ENCODE peak calls at places on chromosomes 2 and 18, in six cellular contexts. One of them, this sample, is unnamed. For H3K9me3, the result is how much of the 10 kb centered on the place peaks cover.

GRCh38 chr2:62501794-62502500 is 4.0 kb downstream of the TMEM17 start:
- DNase-seq in transverse colon: no peak
- DNase-seq in heart left ventricle: no peak
- DNase-seq in psoas muscle: no peak
- DNase-seq in body of pancreas: no peak
- DNase-seq in thoracic aorta: no peak
- DNase-seq in this sample: no peak

GRCh38 chr2:50763776-50764175 is 268.2 kb downstream of the NRXN1 start:
- DNase-seq in heart left ventricle: no peak
- DNase-seq in transverse colon: no peak
- DNase-seq in thoracic aorta: no peak
- DNase-seq in psoas muscle: no peak
- DNase-seq in body of pancreas: no peak
- DNase-seq in this sample: no peak

GRCh38 chr2:133270550-133270949 is 297.7 kb downstream of the NCKAP5 start:
- DNase-seq in transverse colon: no peak
- DNase-seq in psoas muscle: no peak
- DNase-seq in heart left ventricle: no peak
- DNase-seq in thoracic aorta: no peak
- DNase-seq in body of pancreas: no peak
- DNase-seq in this sample: no peak

GRCh38 chr2:195318440-195319111 is 338.4 kb upstream of the SLC39A10 start:
- DNase-seq in thoracic aorta: no peak
- DNase-seq in transverse colon: peak
- DNase-seq in psoas muscle: no peak
- DNase-seq in heart left ventricle: peak
- DNase-seq in body of pancreas: peak
- DNase-seq in this sample: no peak

GRCh38 chr2:232988444-232988843 is 24.6 kb downstream of the NGEF start:
- DNase-seq in body of pancreas: peak
- DNase-seq in thoracic aorta: peak
- DNase-seq in transverse colon: peak
- DNase-seq in heart left ventricle: no peak
- DNase-seq in psoas muscle: peak
- DNase-seq in this sample: no peak

GRCh38 chr2:85760872-85761271 is 7.1 kb downstream of the ATOH8 start:
- DNase-seq in thoracic aorta: no peak
- DNase-seq in body of pancreas: no peak
- DNase-seq in heart left ventricle: no peak
- DNase-seq in transverse colon: no peak
- DNase-seq in psoas muscle: no peak
- DNase-seq in this sample: no peak

GRCh38 chr2:53170463-53170862 is 597.1 kb upstream of the CHAC2 start:
- DNase-seq in transverse colon: no peak
- DNase-seq in thoracic aorta: no peak
- DNase-seq in heart left ventricle: no peak
- DNase-seq in body of pancreas: no peak
- DNase-seq in psoas muscle: no peak
- DNase-seq in this sample: no peak

GRCh38 chr2:238720232-238720672 is 127.6 kb upstream of the TWIST2 start:
- DNase-seq in transverse colon: peak
- DNase-seq in psoas muscle: no peak
- DNase-seq in thoracic aorta: no peak
- DNase-seq in heart left ventricle: no peak
- DNase-seq in body of pancreas: peak
- DNase-seq in this sample: peak

GRCh38 chr18:62596145-62597005 is 73.5 kb downstream of the ZCCHC2 start:
- DNase-seq in psoas muscle: peak
- DNase-seq in transverse colon: no peak
- DNase-seq in thoracic aorta: no peak
- DNase-seq in body of pancreas: no peak
- DNase-seq in heart left ventricle: peak
- DNase-seq in this sample: no peak

GRCh38 chr18:2303517-2304238 is 267.6 kb downstream of the METTL4 start:
- DNase-seq in body of pancreas: no peak
- DNase-seq in heart left ventricle: no peak
- DNase-seq in transverse colon: no peak
- DNase-seq in psoas muscle: no peak
- DNase-seq in thoracic aorta: no peak
- DNase-seq in this sample: no peak

GRCh38 chr2:26561918-26562810 is 79.0 kb downstream of the CIB4 start:
- DNase-seq in heart left ventricle: peak
- DNase-seq in transverse colon: peak
- DNase-seq in thoracic aorta: no peak
- DNase-seq in body of pancreas: peak
- DNase-seq in psoas muscle: peak
- DNase-seq in this sample: no peak

GRCh38 chr18:70243131-70243530 is 37.6 kb upstream of the RTTN start:
- DNase-seq in transverse colon: peak
- DNase-seq in thoracic aorta: no peak
- DNase-seq in heart left ventricle: no peak
- DNase-seq in body of pancreas: no peak
- DNase-seq in psoas muscle: no peak
- DNase-seq in this sample: no peak

GRCh38 chr2:1731963-1732768 is 12.1 kb downstream of the PXDN start:
- DNase-seq in transverse colon: peak
- DNase-seq in thoracic aorta: no peak
- DNase-seq in heart left ventricle: no peak
- DNase-seq in psoas muscle: peak
- DNase-seq in body of pancreas: peak
- DNase-seq in this sample: no peak

GRCh38 chr2:172439911-172440310 is 12.5 kb downstream of the ITGA6 start:
- DNase-seq in heart left ventricle: no peak
- DNase-seq in body of pancreas: no peak
- DNase-seq in transverse colon: no peak
- DNase-seq in psoas muscle: no peak
- DNase-seq in thoracic aorta: no peak
- DNase-seq in this sample: no peak

GRCh38 chr2:241941691-241942301 is 72.3 kb downstream of the RTP5 start:
- DNase-seq in psoas muscle: no peak
- DNase-seq in transverse colon: no peak
- DNase-seq in body of pancreas: no peak
- DNase-seq in thoracic aorta: no peak
- DNase-seq in heart left ventricle: no peak
- DNase-seq in this sample: no peak

GRCh38 chr18:8537400-8537799 is 71.8 kb upstream of the RAB12 start:
- DNase-seq in heart left ventricle: no peak
- DNase-seq in thoracic aorta: no peak
- DNase-seq in psoas muscle: no peak
- DNase-seq in body of pancreas: no peak
- DNase-seq in transverse colon: no peak
- DNase-seq in this sample: no peak

GRCh38 chr18:59269563-59270214 is 3.6 kb downstream of the RAX start:
- DNase-seq in heart left ventricle: no peak
- DNase-seq in transverse colon: no peak
- DNase-seq in body of pancreas: no peak
- DNase-seq in thoracic aorta: no peak
- DNase-seq in psoas muscle: no peak
- DNase-seq in this sample: no peak
- H3K9me3 ChIP-seq in heart left ventricle: under half
- H3K9me3 ChIP-seq in transverse colon: under half
- H3K9me3 ChIP-seq in body of pancreas: under half
- H3K9me3 ChIP-seq in thoracic aorta: under half
- H3K9me3 ChIP-seq in psoas muscle: under half
- H3K9me3 ChIP-seq in this sample: under half

GRCh38 chr2:109081374-109081773 is 47.6 kb upstream of the SH3RF3 start:
- DNase-seq in transverse colon: no peak
- DNase-seq in heart left ventricle: no peak
- DNase-seq in body of pancreas: no peak
- DNase-seq in psoas muscle: no peak
- DNase-seq in thoracic aorta: no peak
- DNase-seq in this sample: no peak
- H3K9me3 ChIP-seq in transverse colon: under half
- H3K9me3 ChIP-seq in heart left ventricle: under half
- H3K9me3 ChIP-seq in body of pancreas: under half
- H3K9me3 ChIP-seq in psoas muscle: under half
- H3K9me3 ChIP-seq in thoracic aorta: under half
- H3K9me3 ChIP-seq in this sample: under half

GRCh38 chr2:229130522-229130921 is 140.6 kb downstream of the PID1 start:
- DNase-seq in transverse colon: no peak
- DNase-seq in thoracic aorta: no peak
- DNase-seq in psoas muscle: no peak
- DNase-seq in heart left ventricle: no peak
- DNase-seq in body of pancreas: no peak
- DNase-seq in this sample: no peak
- H3K9me3 ChIP-seq in transverse colon: under half
- H3K9me3 ChIP-seq in thoracic aorta: under half
- H3K9me3 ChIP-seq in psoas muscle: under half
- H3K9me3 ChIP-seq in heart left ventricle: under half
- H3K9me3 ChIP-seq in body of pancreas: under half
- H3K9me3 ChIP-seq in this sample: under half

GRCh38 chr2:128041561-128041960 is 13.7 kb upstream of the SAP130 start:
- DNase-seq in psoas muscle: no peak
- DNase-seq in thoracic aorta: no peak
- DNase-seq in heart left ventricle: no peak
- DNase-seq in body of pancreas: no peak
- DNase-seq in transverse colon: no peak
- DNase-seq in this sample: no peak

GRCh38 chr2:128040166-128040771 is 12.4 kb upstream of the SAP130 start:
- DNase-seq in psoas muscle: no peak
- DNase-seq in heart left ventricle: no peak
- DNase-seq in transverse colon: no peak
- DNase-seq in body of pancreas: no peak
- DNase-seq in thoracic aorta: no peak
- DNase-seq in this sample: no peak

GRCh38 chr2:128037624-128038023 is 9.8 kb upstream of the SAP130 start:
- DNase-seq in body of pancreas: no peak
- DNase-seq in transverse colon: no peak
- DNase-seq in heart left ventricle: no peak
- DNase-seq in thoracic aorta: no peak
- DNase-seq in psoas muscle: no peak
- DNase-seq in this sample: no peak

GRCh38 chr2:128036748-128037607 is 9.1 kb upstream of the SAP130 start:
- DNase-seq in thoracic aorta: no peak
- DNase-seq in transverse colon: no peak
- DNase-seq in psoas muscle: no peak
- DNase-seq in heart left ventricle: no peak
- DNase-seq in body of pancreas: no peak
- DNase-seq in this sample: no peak

GRCh38 chr2:128039535-128039934 is 11.7 kb upstream of the SAP130 start:
- DNase-seq in thoracic aorta: no peak
- DNase-seq in heart left ventricle: no peak
- DNase-seq in body of pancreas: no peak
- DNase-seq in transverse colon: no peak
- DNase-seq in psoas muscle: no peak
- DNase-seq in this sample: no peak
- H3K9me3 ChIP-seq in thoracic aorta: under half
- H3K9me3 ChIP-seq in heart left ventricle: under half
- H3K9me3 ChIP-seq in body of pancreas: under half
- H3K9me3 ChIP-seq in transverse colon: under half
- H3K9me3 ChIP-seq in psoas muscle: under half
- H3K9me3 ChIP-seq in this sample: under half

DNA sequence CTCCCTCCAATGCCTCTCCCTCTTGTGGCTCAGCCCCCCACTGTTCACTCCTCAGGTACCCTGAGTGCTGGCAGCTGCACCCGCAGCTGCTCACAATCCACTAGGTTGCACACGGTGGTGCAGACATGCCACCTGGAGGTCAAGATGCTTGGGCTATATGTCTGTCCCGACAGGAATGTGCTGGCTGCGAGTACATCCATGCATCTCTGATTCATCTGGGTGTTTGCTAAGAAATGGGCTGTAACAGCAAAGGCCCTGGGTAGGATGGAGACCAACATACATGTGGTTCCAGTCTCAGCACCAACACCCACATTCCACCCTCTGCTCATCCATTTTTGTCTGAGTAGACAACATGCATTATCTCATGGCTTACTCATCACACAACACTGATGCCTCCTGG is 31.3 kb downstream of the ANKMY1 start:
- DNase-seq in heart left ventricle: no peak
- DNase-seq in psoas muscle: no peak
- DNase-seq in body of pancreas: no peak
- DNase-seq in thoracic aorta: no peak
- DNase-seq in transverse colon: no peak
- DNase-seq in this sample: no peak
- H3K9me3 ChIP-seq in heart left ventricle: under half
- H3K9me3 ChIP-seq in psoas muscle: under half
- H3K9me3 ChIP-seq in body of pancreas: under half
- H3K9me3 ChIP-seq in thoracic aorta: under half
- H3K9me3 ChIP-seq in transverse colon: under half
- H3K9me3 ChIP-seq in this sample: under half

DNA sequence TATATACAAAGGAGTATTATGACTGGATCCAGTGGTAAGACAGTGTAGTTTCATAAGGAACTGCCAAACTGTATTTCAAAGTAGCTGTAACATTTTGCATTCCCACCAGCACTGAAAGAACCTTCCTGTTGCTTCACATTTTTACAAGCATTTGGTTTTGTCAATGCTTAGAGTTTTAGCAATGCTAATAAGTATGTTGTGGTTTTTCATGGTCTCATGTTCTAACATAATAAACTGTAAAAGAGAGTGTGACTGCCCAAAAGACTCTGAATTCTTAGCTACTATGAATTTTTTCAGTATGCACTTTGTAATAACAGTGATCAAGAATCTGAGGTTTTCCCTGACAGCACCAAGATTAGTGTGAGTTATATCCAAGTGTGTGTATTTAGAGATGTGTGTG is 604.2 kb downstream of the XIRP2 start:
- DNase-seq in heart left ventricle: no peak
- DNase-seq in psoas muscle: no peak
- DNase-seq in thoracic aorta: no peak
- DNase-seq in transverse colon: no peak
- DNase-seq in body of pancreas: no peak
- DNase-seq in this sample: no peak
- H3K9me3 ChIP-seq in heart left ventricle: under half
- H3K9me3 ChIP-seq in psoas muscle: under half
- H3K9me3 ChIP-seq in thoracic aorta: under half
- H3K9me3 ChIP-seq in transverse colon: under half
- H3K9me3 ChIP-seq in body of pancreas: under half
- H3K9me3 ChIP-seq in this sample: under half

GRCh38 chr18:73793386-73793785 is 354.2 kb downstream of the FBXO15 start:
- DNase-seq in thoracic aorta: no peak
- DNase-seq in psoas muscle: no peak
- DNase-seq in transverse colon: no peak
- DNase-seq in body of pancreas: no peak
- DNase-seq in heart left ventricle: no peak
- DNase-seq in this sample: no peak
- H3K9me3 ChIP-seq in thoracic aorta: under half
- H3K9me3 ChIP-seq in psoas muscle: under half
- H3K9me3 ChIP-seq in transverse colon: under half
- H3K9me3 ChIP-seq in body of pancreas: under half
- H3K9me3 ChIP-seq in heart left ventricle: under half
- H3K9me3 ChIP-seq in this sample: under half

This sample was measured in tibial nerve.